ENCODE peak calls at places on chromosomes 13 and 19, in seven cellular contexts. O is activated CD4-positive, alpha-beta T cell treated with anti-CD3 and anti-CD28 coated beads for 24 hours; X is ovary; T is stimulated activated CD4-positive, alpha-beta T cell treated with anti-CD3 and anti-CD28 coated beads, Interleukin-12 subunit alpha, Interleukin-12 subunit beta, amount 100 ng/mL, for 24 hours; U is A172; B is C1 segment of cervical spinal cord; F is Right ventricle myocardium superior. D is an unnamed sample.

GRCh38 chr19:50779504-50780457 is 9.5 kb downstream of the GPR32 start:
- DNase-seq in O (no peak), X (no peak), T (no peak), U (no peak), B (no peak), F (no peak), D (no peak)

GRCh38 chr13:111204438-111205177 is 89.5 kb downstream of the ARHGEF7 start:
- DNase-seq in O (no peak), X (peak), T (no peak), U (no peak), B (peak), F (peak), D (no peak)

GRCh38 chr19:38538386-38538785 is 79.4 kb downstream of the MAP4K1 start:
- DNase-seq in O (no peak), X (no peak), T (no peak), U (no peak), B (no peak), F (no peak), D (no peak)

GRCh38 chr13:113083402-113084061 is 22.1 kb upstream of the F7 start:
- DNase-seq in O (no peak), X (no peak), T (no peak), U (peak), B (peak), F (peak), D (no peak)

GRCh38 chr13:110714798-110715394 is 1.4 kb downstream of the ING1 start:
- DNase-seq in O (no peak), X (peak), T (peak), U (no peak), B (peak), F (peak), D (peak)

GRCh38 chr13:27920677-27921420 is 1.0 kb downstream of the PDX1 start:
- DNase-seq in O (no peak), X (no peak), T (no peak), U (no peak), B (no peak), F (no peak), D (no peak)

GRCh38 chr13:98915563-98916348 is 62.1 kb downstream of the DOCK9 start:
- DNase-seq in O (no peak), X (no peak), T (no peak), U (no peak), B (no peak), F (no peak), D (no peak)

GRCh38 chr13:35979378-35979911 is 151.7 kb downstream of the DCLK1 start:
- DNase-seq in O (no peak), X (peak), T (no peak), U (peak), B (peak), F (peak), D (no peak)

GRCh38 chr13:47463726-47464125 is 537.3 kb downstream of the SUCLA2 start:
- DNase-seq in O (no peak), X (no peak), T (no peak), U (no peak), B (no peak), F (no peak), D (no peak)

GRCh38 chr13:86002921-86003488 is 203.8 kb upstream of the SLITRK6 start:
- DNase-seq in O (no peak), X (no peak), T (no peak), U (no peak), B (no peak), F (no peak), D (no peak)

GRCh38 chr19:50649433-50650391 is at the start of gene C19orf81:
- DNase-seq in O (no peak), X (no peak), T (no peak), U (peak), B (no peak), F (no peak), D (no peak)

GRCh38 chr19:43754312-43754561 is 525 bp downstream of the SMG9 start:
- DNase-seq in O (no peak), X (no peak), T (no peak), U (no peak), B (no peak), F (no peak), D (no peak)

GRCh38 chr19:10502524-10503001 is 593 bp downstream of the KEAP1 start:
- DNase-seq in O (peak), X (peak), T (peak), U (peak), B (peak), F (peak), D (peak)

GRCh38 chr13:114089341-114089740 is 43.1 kb downstream of the RASA3 start:
- DNase-seq in O (no peak), X (peak), T (no peak), U (no peak), B (no peak), F (no peak), D (no peak)

GRCh38 chr13:113874177-113874576 is 10.3 kb upstream of the GAS6 start:
- DNase-seq in O (no peak), X (no peak), T (no peak), U (no peak), B (no peak), F (no peak), D (no peak)

GRCh38 chr19:37551123-37551993 is 43.2 kb downstream of the ZNF571 start:
- DNase-seq in O (peak), X (no peak), T (peak), U (no peak), B (no peak), F (peak), D (no peak)

GRCh38 chr13:53368948-53369347 is 340.3 kb downstream of the OLFM4 start:
- DNase-seq in O (no peak), X (no peak), T (no peak), U (no peak), B (no peak), F (no peak), D (no peak)